ENCODE peak calls at places on chromosomes 12 and 14, in five cellular contexts. N, O, D, Y and W are unnamed samples.
A peak's percentile ranks its signal among the peaks of the same experiment; 100 is the strongest.

GRCh38 chr14:100730530-100730929 is 3.8 kb downstream of the DLK1 start:
- DNase-seq in N (no peak), O (no peak), D (no peak), Y (no peak), W (no peak)

GRCh38 chr12:5000658-5001390 is 42.9 kb upstream of the KCNA5 start:
- DNase-seq in N (no peak), O (no peak), D (no peak), Y (no peak), W (no peak)

GRCh38 chr14:56709201-56709600 is 101.1 kb downstream of the OTX2 start:
- DNase-seq in N (no peak), O (no peak), D (no peak), Y (no peak), W (no peak)

GRCh38 chr14:21072102-21072501 is 2.0 kb downstream of the ARHGEF40 start:
- DNase-seq in N (no peak), O (no peak), D (peak; percentile 40), Y (peak; percentile 54), W (no peak)

GRCh38 chr12:98397323-98398105 is 117.9 kb upstream of the TMPO start:
- DNase-seq in N (peak; percentile 69), O (peak; percentile 78), D (peak; percentile 74), Y (peak; percentile 63), W (peak; percentile 83)

GRCh38 chr12:27973487-27973890 is 956 bp upstream of the PTHLH start:
- DNase-seq in N (no peak), O (peak; percentile 46), D (no peak), Y (no peak), W (no peak)

GRCh38 chr14:57692671-57693070 is 173.2 kb downstream of the SLC35F4 start:
- DNase-seq in N (no peak), O (peak; percentile 26), D (peak; percentile 63), Y (peak; percentile 37), W (no peak)

GRCh38 chr12:64104376-64104775 is 117.7 kb downstream of the KICS2 start:
- DNase-seq in N (no peak), O (peak; percentile 81), D (no peak), Y (peak; percentile 63), W (no peak)

GRCh38 chr12:53985358-53985899 is 483 bp downstream of the HOXC10 start:
- DNase-seq in N (no peak), O (no peak), D (peak; percentile 44), Y (no peak), W (no peak)

GRCh38 chr14:92549853-92550244 is 36.3 kb downstream of the RIN3 start:
- DNase-seq in N (no peak), O (no peak), D (no peak), Y (no peak), W (no peak)